ENCODE peak calls at places on chromosomes 5 and 9, in four cellular contexts. B is HCT116, I is HepG2, C is K562. D is an unnamed sample.
A peak's percentile ranks its signal among the peaks of the same experiment; 100 is the strongest.

GRCh38 chr9:129609486-129610192 is 11.3 kb downstream of the C9orf50 start:
- DNase-seq in B (no peak), I (no peak), C (peak; percentile 71), D (no peak)

GRCh38 chr5:14706615-14707021 is 42.1 kb downstream of the OTULIN start:
- DNase-seq in B (no peak), I (no peak), C (no peak), D (no peak)

GRCh38 chr5:8517461-8517860 is 648.5 kb downstream of the MTRR start:
- DNase-seq in B (no peak), I (no peak), C (no peak), D (no peak)

GRCh38 chr9:92270511-92270910 is 23.0 kb downstream of the IARS1 start:
- DNase-seq in B (no peak), I (no peak), C (no peak), D (no peak)

GRCh38 chr5:36442352-36442751 is 140.7 kb upstream of the RANBP3L start:
- DNase-seq in B (no peak), I (peak; percentile 57), C (peak; percentile 75), D (no peak)

GRCh38 chr5:73201547-73202513 is 28.8 kb downstream of the TMEM174 start:
- DNase-seq in B (peak; percentile 78), I (peak; percentile 63), C (peak; percentile 79), D (peak; percentile 45)

GRCh38 chr5:44875661-44876250 is 67.0 kb downstream of the MRPS30 start:
- DNase-seq in B (peak; percentile 98), I (peak; percentile 51), C (no peak), D (peak; percentile 92)

GRCh38 chr9:109730228-109730627 is 49.8 kb upstream of the PALM2AKAP2 start:
- DNase-seq in B (no peak), I (no peak), C (no peak), D (no peak)

GRCh38 chr9:122131401-122131921 is 28.1 kb downstream of the NDUFA8 start:
- DNase-seq in B (no peak), I (no peak), C (no peak), D (no peak)

GRCh38 chr9:97941323-97941722 is 3.4 kb upstream of the HEMGN start:
- DNase-seq in B (no peak), I (no peak), C (no peak), D (no peak)

GRCh38 chr9:98700801-98701200 is 7.9 kb downstream of the GABBR2 start:
- DNase-seq in B (no peak), I (no peak), C (no peak), D (no peak)

GRCh38 chr9:101472891-101473290 is 37.3 kb upstream of the ALDOB start:
- DNase-seq in B (no peak), I (no peak), C (no peak), D (no peak)

GRCh38 chr9:71694332-71694731 is 74.0 kb downstream of the CEMIP2 start:
- DNase-seq in B (no peak), I (no peak), C (no peak), D (no peak)

GRCh38 chr5:78280261-78280660 is 14.2 kb downstream of the AP3B1 start:
- DNase-seq in B (no peak), I (no peak), C (no peak), D (no peak)

GRCh38 chr9:136685792-136686533 is 1.3 kb downstream of the AGPAT2 start:
- DNase-seq in B (no peak), I (no peak), C (peak; percentile 45), D (no peak)

GRCh38 chr5:33781286-33781685 is 110.5 kb downstream of the ADAMTS12 start:
- DNase-seq in B (no peak), I (no peak), C (no peak), D (no peak)

GRCh38 chr5:54254482-54255198 is 55.7 kb downstream of the ARL15 start:
- DNase-seq in B (no peak), I (peak; percentile 6), C (no peak), D (no peak)

GRCh38 chr5:137822158-137822764 is 45.4 kb upstream of the MYOT start:
- DNase-seq in B (peak; percentile 40), I (peak; percentile 53), C (peak; percentile 40), D (peak; percentile 27)

DNA sequence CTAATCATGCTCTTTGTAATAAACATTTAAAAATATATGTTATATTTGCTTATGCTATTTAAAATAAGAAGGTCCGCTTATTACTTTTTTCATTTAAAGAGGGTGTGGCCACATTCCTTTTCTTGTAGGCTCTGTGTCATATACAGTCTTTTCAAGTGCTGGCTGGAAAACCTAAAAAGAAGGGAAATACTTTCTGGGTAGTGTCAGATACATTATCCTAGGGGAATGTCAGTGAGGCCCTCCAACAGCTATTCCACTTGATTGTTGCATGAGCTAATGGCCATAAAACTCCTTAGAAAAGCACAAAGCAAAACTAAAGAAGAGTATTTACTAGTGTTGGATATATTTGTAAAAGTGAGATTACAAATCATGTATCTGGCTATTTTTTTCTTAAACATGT is 780 bp downstream of the ANXA1 start:
- DNase-seq in B (no peak), I (no peak), C (no peak), D (no peak)
- TF ChIP-seq CTCF in B (no peak), I (no peak), C (no peak), D (no peak)

DNA sequence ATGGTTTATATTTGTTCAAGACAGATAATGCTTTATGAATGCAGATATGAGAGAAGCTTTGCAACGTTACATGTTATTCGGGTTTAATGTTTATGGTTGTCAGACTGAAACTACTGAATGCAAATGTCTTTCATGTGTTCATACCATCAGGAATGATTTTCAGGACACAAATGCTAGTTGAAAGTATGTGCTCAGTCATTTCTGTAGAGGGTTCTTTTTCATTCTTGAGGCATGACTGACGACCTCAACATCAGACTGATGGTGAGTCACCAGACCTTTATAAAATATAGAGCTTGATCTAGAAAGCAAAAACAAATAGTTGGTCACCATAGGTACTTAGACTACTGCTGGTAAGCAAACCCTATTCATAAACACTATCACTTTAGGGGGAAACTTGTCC is 287.3 kb upstream of the NUDT12 start:
- DNase-seq in B (peak; percentile 73), I (no peak), C (no peak), D (peak; percentile 42)
- H3K4me1 ChIP-seq in B (no peaks in the 10 kb centered on the region), I (no peaks in the 10 kb centered on the region), C (no peaks in the 10 kb centered on the region), D (no peaks in the 10 kb centered on the region)

GRCh38 chr5:69032009-69032408 is 61.8 kb upstream of the SLC30A5 start:
- DNase-seq in B (no peak), I (no peak), C (peak; percentile 21), D (no peak)
- TF ChIP-seq TCF7L2 in B (no peak), I (no peak), C (no peak), D (no peak)

GRCh38 chr5:159510282-159510681 is 180.0 kb upstream of the IL12B start:
- DNase-seq in B (no peak), I (peak; percentile 3), C (no peak), D (no peak)
- TF ChIP-seq CTCF in B (no peak), I (no peak), C (no peak), D (no peak)

GRCh38 chr5:58090704-58091103 is 369.2 kb downstream of the PLK2 start:
- DNase-seq in B (no peak), I (no peak), C (no peak), D (no peak)
- H3K4me1 ChIP-seq in B (peaks cover under 1% of the 10 kb centered on the region), I (no peaks in the 10 kb centered on the region), C (no peaks in the 10 kb centered on the region), D (peaks cover 7% of the 10 kb centered on the region)

D was measured in Panc1.